ENCODE peak calls at places on chromosomes 6 and 20, in four cellular contexts. One of them, this sample, is unnamed.

GRCh38 chr20:5913166-5913565 is 37.2 kb downstream of the TRMT6 start:
- DNase-seq in lung: no peak
- DNase-seq in smooth muscle cell of the brain vasculature: no peak
- DNase-seq in AG04450: no peak
- DNase-seq in this sample: no peak

GRCh38 chr6:156976144-156977088 is 199.2 kb downstream of the ARID1B start:
- DNase-seq in lung: no peak
- DNase-seq in smooth muscle cell of the brain vasculature: no peak
- DNase-seq in AG04450: no peak
- DNase-seq in this sample: no peak

GRCh38 chr20:21670981-21671380 is 34.5 kb upstream of the PAX1 start:
- DNase-seq in lung: no peak
- DNase-seq in smooth muscle cell of the brain vasculature: no peak
- DNase-seq in AG04450: no peak
- DNase-seq in this sample: no peak

GRCh38 chr20:16241911-16242310 is 331.3 kb downstream of the KIF16B start:
- DNase-seq in lung: no peak
- DNase-seq in smooth muscle cell of the brain vasculature: no peak
- DNase-seq in AG04450: no peak
- DNase-seq in this sample: no peak

GRCh38 chr20:5526516-5526915 is 209.8 kb upstream of the PROKR2 start:
- DNase-seq in lung: no peak
- DNase-seq in smooth muscle cell of the brain vasculature: no peak
- DNase-seq in AG04450: no peak
- DNase-seq in this sample: no peak

GRCh38 chr6:16739329-16739801 is 21.9 kb downstream of the ATXN1 start:
- DNase-seq in lung: no peak
- DNase-seq in smooth muscle cell of the brain vasculature: no peak
- DNase-seq in AG04450: no peak
- DNase-seq in this sample: no peak

GRCh38 chr6:69379518-69379917 is 417.3 kb downstream of the LMBRD1 start:
- DNase-seq in lung: no peak
- DNase-seq in smooth muscle cell of the brain vasculature: no peak
- DNase-seq in AG04450: no peak
- DNase-seq in this sample: no peak

GRCh38 chr6:165218816-165219215 is 90.6 kb downstream of the C6orf118 start:
- DNase-seq in lung: no peak
- DNase-seq in smooth muscle cell of the brain vasculature: no peak
- DNase-seq in AG04450: no peak
- DNase-seq in this sample: no peak

GRCh38 chr20:46999821-47000465 is 105.3 kb downstream of the EYA2 start:
- DNase-seq in lung: no peak
- DNase-seq in smooth muscle cell of the brain vasculature: no peak
- DNase-seq in AG04450: no peak
- DNase-seq in this sample: no peak

GRCh38 chr20:48600470-48600945 is 227.3 kb downstream of the PREX1 start:
- DNase-seq in lung: no peak
- DNase-seq in smooth muscle cell of the brain vasculature: no peak
- DNase-seq in AG04450: no peak
- DNase-seq in this sample: no peak

GRCh38 chr6:32852844-32853540 is 512 bp downstream of the TAP1 start:
- DNase-seq in lung: peak; percentile 47
- DNase-seq in smooth muscle cell of the brain vasculature: no peak
- DNase-seq in AG04450: no peak
- DNase-seq in this sample: peak; percentile 45

GRCh38 chr6:41189968-41190367 is 11.0 kb downstream of the TREML2 start:
- DNase-seq in lung: no peak
- DNase-seq in smooth muscle cell of the brain vasculature: no peak
- DNase-seq in AG04450: no peak
- DNase-seq in this sample: no peak

GRCh38 chr6:132768051-132768517 is 10.4 kb upstream of the VNN2 start:
- DNase-seq in lung: peak; percentile 38
- DNase-seq in smooth muscle cell of the brain vasculature: no peak
- DNase-seq in AG04450: no peak
- DNase-seq in this sample: peak; percentile 56

GRCh38 chr6:143215363-143215762 is 154.7 kb downstream of the AIG1 start:
- DNase-seq in lung: no peak
- DNase-seq in smooth muscle cell of the brain vasculature: no peak
- DNase-seq in AG04450: no peak
- DNase-seq in this sample: no peak

GRCh38 chr6:84422380-84422968 is 195.0 kb upstream of the CEP162 start:
- DNase-seq in lung: peak; percentile 35
- DNase-seq in smooth muscle cell of the brain vasculature: peak; percentile 77
- DNase-seq in AG04450: peak; percentile 15
- DNase-seq in this sample: peak; percentile 20

GRCh38 chr20:57751411-57751810 is 41.6 kb upstream of the PMEPA1 start:
- DNase-seq in lung: no peak
- DNase-seq in smooth muscle cell of the brain vasculature: no peak
- DNase-seq in AG04450: no peak
- DNase-seq in this sample: no peak

GRCh38 chr6:131998255-131998982 is 47.2 kb upstream of the CCN2 start:
- DNase-seq in lung: no peak
- DNase-seq in smooth muscle cell of the brain vasculature: no peak
- DNase-seq in AG04450: no peak
- DNase-seq in this sample: no peak

GRCh38 chr20:60137657-60138245 is 179.5 kb downstream of the CDH26 start:
- DNase-seq in lung: no peak
- DNase-seq in smooth muscle cell of the brain vasculature: no peak
- DNase-seq in AG04450: no peak
- DNase-seq in this sample: peak; percentile 38

GRCh38 chr6:148530394-148530923 is 187.8 kb downstream of the SASH1 start:
- DNase-seq in lung: no peak
- DNase-seq in smooth muscle cell of the brain vasculature: peak; percentile 65
- DNase-seq in AG04450: peak; percentile 93
- DNase-seq in this sample: no peak

GRCh38 chr6:110527516-110527915 is 51.1 kb upstream of the SLC22A16 start:
- DNase-seq in lung: no peak
- DNase-seq in smooth muscle cell of the brain vasculature: no peak
- DNase-seq in AG04450: no peak
- DNase-seq in this sample: no peak

GRCh38 chr6:7390218-7390878 is 740 bp downstream of the RIOK1 start:
- DNase-seq in lung: no peak
- DNase-seq in smooth muscle cell of the brain vasculature: peak; percentile 53
- DNase-seq in AG04450: peak; percentile 50
- DNase-seq in this sample: no peak

GRCh38 chr20:51871943-51872342 is 69.6 kb upstream of the SALL4 start:
- DNase-seq in lung: no peak
- DNase-seq in smooth muscle cell of the brain vasculature: no peak
- DNase-seq in AG04450: no peak
- DNase-seq in this sample: no peak

GRCh38 chr6:82484001-82484400 is 120.4 kb downstream of the TPBG start:
- DNase-seq in lung: no peak
- DNase-seq in smooth muscle cell of the brain vasculature: no peak
- DNase-seq in AG04450: no peak
- DNase-seq in this sample: no peak

GRCh38 chr20:20668639-20669038 is 43.8 kb downstream of the RALGAPA2 start:
- DNase-seq in lung: no peak
- DNase-seq in smooth muscle cell of the brain vasculature: no peak
- DNase-seq in AG04450: no peak
- DNase-seq in this sample: no peak

GRCh38 chr6:87333591-87334181 is 4.6 kb upstream of the GJB7 start:
- DNase-seq in lung: no peak
- DNase-seq in smooth muscle cell of the brain vasculature: no peak
- DNase-seq in AG04450: no peak
- DNase-seq in this sample: no peak